ENCODE peak calls at places on chromosomes 13 and 19, in four cellular contexts. D, R, V and O are unnamed samples.

GRCh38 chr13:99351772-99352171 is 44.6 kb upstream of the GPR183 start:
- DNase-seq in D (no peak), V (no peak), R (no peak), O (no peak)

GRCh38 chr13:57557979-57558529 is 73.5 kb upstream of the PCDH17 start:
- DNase-seq in V (no peak), R (no peak), D (no peak), O (no peak)

GRCh38 chr13:59367467-59367866 is 796.3 kb downstream of the DIAPH3 start:
- DNase-seq in R (no peak), V (no peak), D (no peak), O (no peak)

GRCh38 chr13:27919934-27920676 is at the start of gene PDX1:
- DNase-seq in R (peak), V (no peak), D (no peak), O (peak)

GRCh38 chr19:38114651-38115050 is 109.4 kb downstream of the DPF1 start:
- DNase-seq in V (no peak), R (no peak), D (no peak), O (no peak)

GRCh38 chr19:54480048-54480447 is 7.0 kb upstream of the CDC42EP5 start:
- DNase-seq in V (no peak), D (no peak), R (no peak), O (no peak)

GRCh38 chr13:30339721-30340366 is 32.5 kb upstream of the KATNAL1 start:
- DNase-seq in D (no peak), V (no peak), R (no peak), O (no peak)

GRCh38 chr19:2556221-2557092 is 80.5 kb downstream of the GADD45B start:
- DNase-seq in V (no peak), R (no peak), D (no peak), O (no peak)

GRCh38 chr19:46944918-46945628 is 74.6 kb upstream of the NPAS1 start:
- DNase-seq in D (no peak), R (peak), V (no peak), O (peak)

GRCh38 chr19:12657966-12658365 is 8.6 kb downstream of the MAN2B1 start:
- DNase-seq in R (no peak), V (no peak), D (no peak), O (no peak)

GRCh38 chr19:19568802-19569756 is 31.0 kb downstream of the CILP2 start:
- DNase-seq in R (no peak), D (no peak), V (no peak), O (no peak)

GRCh38 chr13:24253520-24254150 is 55.7 kb upstream of the C1QTNF9 start:
- DNase-seq in D (no peak), V (no peak), R (no peak), O (no peak)

GRCh38 chr19:23482829-23483228 is 87.6 kb upstream of the ZNF91 start:
- DNase-seq in V (no peak), R (no peak), D (no peak), O (peak)

GRCh38 chr19:44661904-44662303 is 9.4 kb upstream of the CEACAM19 start:
- DNase-seq in V (no peak), D (no peak), R (no peak), O (no peak)

GRCh38 chr19:41939861-41940442 is 11.7 kb upstream of the ERFL start:
- DNase-seq in V (no peak), R (peak), D (peak), O (peak)

GRCh38 chr19:18520848-18521691 is 800 bp downstream of the ELL start:
- DNase-seq in D (no peak), R (peak), V (no peak), O (peak)